ENCODE peak calls at places on chromosomes 12 and 14, in seven cellular contexts. O, D, G, Q, S, Y and Z are unnamed samples.

GRCh38 chr14:28057286-28058011 is 709.1 kb upstream of the FOXG1 start:
- DNase-seq in O (no peak), D (no peak), G (no peak), Q (peak), S (no peak), Y (peak), Z (no peak)

GRCh38 chr12:62730649-62731377 is 204.1 kb downstream of the PPM1H start:
- DNase-seq in O (no peak), D (no peak), G (peak), Q (no peak), S (no peak), Y (no peak), Z (no peak)

GRCh38 chr14:30808576-30808975 is 65.8 kb upstream of the COCH start:
- DNase-seq in O (no peak), D (no peak), G (peak), Q (no peak), S (no peak), Y (no peak), Z (no peak)

GRCh38 chr12:111596985-111597730 is 2.0 kb downstream of the ATXN2 start:
- DNase-seq in O (peak), D (peak), G (peak), Q (peak), S (peak), Y (peak), Z (peak)

GRCh38 chr12:88325828-88326214 is 183.7 kb downstream of the TMTC3 start:
- DNase-seq in O (no peak), D (no peak), G (peak), Q (no peak), S (no peak), Y (no peak), Z (no peak)

GRCh38 chr12:121893901-121894540 is 5.4 kb downstream of the PSMD9 start:
- DNase-seq in O (no peak), D (peak), G (peak), Q (peak), S (peak), Y (peak), Z (no peak)

GRCh38 chr14:59869381-59870255 is 958 bp downstream of the RTN1 start:
- DNase-seq in O (no peak), D (peak), G (peak), Q (no peak), S (no peak), Y (no peak), Z (peak)

GRCh38 chr12:108295631-108296030 is 43.5 kb downstream of the CMKLR1 start:
- DNase-seq in O (no peak), D (no peak), G (no peak), Q (no peak), S (no peak), Y (no peak), Z (no peak)

GRCh38 chr12:229441-230191 is 15.7 kb upstream of the SLC6A12 start:
- DNase-seq in O (no peak), D (no peak), G (no peak), Q (no peak), S (no peak), Y (no peak), Z (peak)

GRCh38 chr12:57214398-57214781 is 2.2 kb upstream of the NXPH4 start:
- DNase-seq in O (no peak), D (peak), G (peak), Q (peak), S (peak), Y (peak), Z (peak)

GRCh38 chr12:2743478-2743877 is 51.3 kb upstream of the FKBP4 start:
- DNase-seq in O (no peak), D (no peak), G (no peak), Q (no peak), S (no peak), Y (no peak), Z (no peak)

GRCh38 chr14:104690266-104690711 is 871 bp downstream of the INF2 start:
- DNase-seq in O (no peak), D (no peak), G (peak), Q (no peak), S (no peak), Y (no peak), Z (no peak)

GRCh38 chr12:54126696-54127537 is 61.9 kb downstream of the SMUG1 start:
- DNase-seq in O (no peak), D (peak), G (peak), Q (no peak), S (no peak), Y (peak), Z (peak)

GRCh38 chr14:102088012-102088792 is 1.4 kb upstream of the HSP90AA1 start:
- DNase-seq in O (no peak), D (peak), G (peak), Q (no peak), S (peak), Y (peak), Z (peak)

GRCh38 chr14:55600784-55601561 is 21.0 kb downstream of the KTN1 start:
- DNase-seq in O (no peak), D (no peak), G (peak), Q (no peak), S (no peak), Y (no peak), Z (no peak)

GRCh38 chr12:79884401-79885006 is 50.4 kb downstream of the PPP1R12A start:
- DNase-seq in O (no peak), D (no peak), G (no peak), Q (no peak), S (no peak), Y (no peak), Z (no peak)

GRCh38 chr14:24196071-24197061 is 1.1 kb upstream of the TM9SF1 start:
- DNase-seq in O (no peak), D (peak), G (peak), Q (peak), S (peak), Y (no peak), Z (peak)

GRCh38 chr14:80987235-80988032 is 32.0 kb downstream of the TSHR start:
- DNase-seq in O (peak), D (peak), G (peak), Q (peak), S (peak), Y (peak), Z (peak)

GRCh38 chr14:105193916-105194782 is 13.0 kb upstream of the NUDT14 start:
- DNase-seq in O (no peak), D (no peak), G (peak), Q (no peak), S (peak), Y (peak), Z (no peak)

GRCh38 chr12:93230311-93230689 is 147.4 kb upstream of the NUDT4 start:
- DNase-seq in O (no peak), D (no peak), G (no peak), Q (no peak), S (no peak), Y (no peak), Z (no peak)

GRCh38 chr12:46963977-46964376 is 115.4 kb upstream of the PCED1B start:
- DNase-seq in O (no peak), D (no peak), G (peak), Q (no peak), S (no peak), Y (no peak), Z (no peak)

GRCh38 chr12:128864516-128865186 is 11.4 kb downstream of the GLT1D1 start:
- DNase-seq in O (no peak), D (no peak), G (no peak), Q (no peak), S (no peak), Y (no peak), Z (no peak)

GRCh38 chr14:95705518-95705917 is 8.4 kb downstream of the TCL1A start:
- DNase-seq in O (no peak), D (no peak), G (no peak), Q (no peak), S (no peak), Y (no peak), Z (no peak)

GRCh38 chr12:132660047-132660446 is 27.1 kb downstream of the POLE start:
- DNase-seq in O (no peak), D (no peak), G (no peak), Q (no peak), S (no peak), Y (no peak), Z (no peak)

GRCh38 chr14:96037891-96038557 is 1.1 kb upstream of the C14orf132 start:
- DNase-seq in O (peak), D (peak), G (peak), Q (no peak), S (no peak), Y (no peak), Z (no peak)

GRCh38 chr14:101819251-101819990 is 57.9 kb downstream of the PPP2R5C start:
- DNase-seq in O (no peak), D (no peak), G (no peak), Q (no peak), S (no peak), Y (no peak), Z (no peak)

GRCh38 chr14:54632452-54632851 is 65.5 kb downstream of the SAMD4A start:
- DNase-seq in O (no peak), D (no peak), G (no peak), Q (no peak), S (no peak), Y (no peak), Z (no peak)

GRCh38 chr12:65956056-65956738 is 131.9 kb downstream of the HMGA2 start:
- DNase-seq in O (no peak), D (no peak), G (peak), Q (no peak), S (no peak), Y (no peak), Z (no peak)

GRCh38 chr12:124863409-124864325 is at the start of gene SCARB1:
- DNase-seq in O (peak), D (peak), G (peak), Q (peak), S (peak), Y (peak), Z (peak)

GRCh38 chr14:65846469-65846868 is 433.9 kb downstream of the FUT8 start:
- DNase-seq in O (no peak), D (peak), G (peak), Q (peak), S (no peak), Y (no peak), Z (no peak)

GRCh38 chr12:92357584-92358261 is 212.1 kb upstream of the BTG1 start:
- DNase-seq in O (no peak), D (no peak), G (no peak), Q (no peak), S (no peak), Y (no peak), Z (no peak)

GRCh38 chr12:31578632-31579031 is 12.3 kb downstream of the DENND5B start:
- DNase-seq in O (no peak), D (no peak), G (peak), Q (no peak), S (no peak), Y (no peak), Z (no peak)

GRCh38 chr12:75717902-75718301 is 206.5 kb upstream of the KRR1 start:
- DNase-seq in O (no peak), D (no peak), G (no peak), Q (no peak), S (no peak), Y (no peak), Z (no peak)

GRCh38 chr14:52188381-52188780 is 79.1 kb upstream of the PTGDR start:
- DNase-seq in O (no peak), D (no peak), G (no peak), Q (no peak), S (no peak), Y (no peak), Z (no peak)

GRCh38 chr14:69685716-69686115 is 74.3 kb downstream of the SUSD6 start:
- DNase-seq in O (no peak), D (no peak), G (peak), Q (no peak), S (no peak), Y (peak), Z (no peak)

GRCh38 chr12:131854861-131855476 is 26.8 kb downstream of the MMP17 start:
- DNase-seq in O (no peak), D (no peak), G (no peak), Q (no peak), S (no peak), Y (no peak), Z (no peak)

GRCh38 chr14:70884595-70885342 is 22.5 kb upstream of the PCNX1 start:
- DNase-seq in O (no peak), D (no peak), G (no peak), Q (no peak), S (no peak), Y (no peak), Z (no peak)

GRCh38 chr12:15756822-15757221 is 32.4 kb downstream of the EPS8 start:
- DNase-seq in O (no peak), D (no peak), G (peak), Q (no peak), S (no peak), Y (no peak), Z (no peak)

GRCh38 chr14:99395904-99396530 is 84.6 kb downstream of the SETD3 start:
- DNase-seq in O (peak), D (no peak), G (peak), Q (no peak), S (no peak), Y (no peak), Z (no peak)

GRCh38 chr14:64209428-64210165 is 84.6 kb downstream of the ESR2 start:
- DNase-seq in O (no peak), D (no peak), G (peak), Q (no peak), S (no peak), Y (no peak), Z (no peak)
- TF ChIP-seq EZH2phosphoT487 in O (no peak), D (no peak), G (no peak), Q (no peak), S (no peak), Y (no peak), Z (no peak)

GRCh38 chr12:52057614-52057939 is 6.3 kb downstream of the NR4A1 start:
- DNase-seq in O (no peak), D (no peak), G (no peak), Q (no peak), S (no peak), Y (no peak), Z (no peak)

GRCh38 chr12:52057958-52058576 is 6.8 kb downstream of the NR4A1 start:
- DNase-seq in O (no peak), D (no peak), G (no peak), Q (no peak), S (no peak), Y (no peak), Z (no peak)

GRCh38 chr12:52055781-52056711 is 4.8 kb downstream of the NR4A1 start:
- DNase-seq in O (no peak), D (no peak), G (no peak), Q (no peak), S (no peak), Y (peak), Z (no peak)

GRCh38 chr12:52058631-52059324 is 7.5 kb downstream of the NR4A1 start:
- DNase-seq in O (no peak), D (no peak), G (no peak), Q (no peak), S (no peak), Y (peak), Z (no peak)

GRCh38 chr12:52056801-52057613 is 5.8 kb downstream of the NR4A1 start:
- DNase-seq in O (no peak), D (no peak), G (peak), Q (no peak), S (no peak), Y (peak), Z (no peak)
- TF ChIP-seq EZH2phosphoT487 in O (no peak), D (no peak), G (no peak), Q (no peak), S (no peak), Y (no peak), Z (no peak)

DNA sequence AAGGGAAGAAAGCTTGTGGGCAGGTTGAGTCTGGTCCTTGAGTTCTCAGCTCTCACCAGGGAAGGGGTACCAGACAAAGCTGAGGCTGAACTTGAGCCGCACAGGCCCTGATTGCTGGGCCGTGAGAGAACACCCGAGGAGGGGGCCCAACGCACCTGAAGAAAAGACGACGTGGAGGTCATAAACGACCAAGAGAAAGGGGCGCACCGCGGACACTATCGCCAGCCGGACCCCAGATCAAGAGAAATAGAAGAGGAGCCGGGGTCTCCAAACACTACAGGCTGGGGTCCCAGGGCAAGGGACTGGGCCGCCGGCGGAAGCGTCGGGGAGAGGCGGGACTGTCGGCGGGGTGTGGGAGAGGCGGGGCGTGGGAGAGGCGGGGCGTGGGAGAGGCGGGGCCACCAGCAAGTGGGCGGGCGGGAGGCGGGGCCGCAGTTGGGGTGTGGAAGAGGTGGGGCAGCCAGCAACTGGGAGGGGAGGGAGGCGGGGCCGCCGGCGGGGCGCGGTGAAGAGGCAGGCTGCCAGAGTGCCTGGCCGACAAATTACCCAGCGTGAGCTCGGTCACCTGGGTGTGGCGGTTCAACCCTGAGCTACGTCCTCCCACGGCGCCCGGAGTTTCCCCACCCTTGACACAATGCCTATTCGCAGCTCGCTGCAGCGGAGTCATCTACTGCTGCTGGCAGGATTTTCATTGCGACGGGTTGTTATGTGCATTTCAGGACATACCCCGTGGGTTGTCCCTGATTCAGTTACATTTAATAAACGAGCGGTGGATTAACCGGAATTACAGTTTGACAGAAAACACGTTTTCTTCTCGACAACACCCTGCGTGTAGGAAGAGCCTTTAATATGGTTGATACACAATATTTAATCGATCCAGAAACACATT is 15.5 kb upstream of the NEMF start:
- DNase-seq in O (peak), D (peak), G (peak), Q (peak), S (peak), Y (peak), Z (peak)
- TF ChIP-seq EZH2phosphoT487 in O (no peak), D (no peak), G (no peak), Q (no peak), S (no peak), Y (no peak), Z (no peak)

GRCh38 chr12:84950971-84951546 is 38.5 kb upstream of the SLC6A15 start:
- DNase-seq in O (no peak), D (no peak), G (no peak), Q (no peak), S (no peak), Y (no peak), Z (no peak)

GRCh38 chr12:84955298-84955697 is 42.7 kb upstream of the SLC6A15 start:
- DNase-seq in O (no peak), D (no peak), G (peak), Q (no peak), S (no peak), Y (no peak), Z (no peak)

GRCh38 chr12:84954415-84954814 is 41.8 kb upstream of the SLC6A15 start:
- DNase-seq in O (no peak), D (no peak), G (no peak), Q (no peak), S (no peak), Y (no peak), Z (no peak)
- TF ChIP-seq EZH2phosphoT487 in O (no peak), D (no peak), G (no peak), Q (no peak), S (no peak), Y (no peak), Z (no peak)

DNA sequence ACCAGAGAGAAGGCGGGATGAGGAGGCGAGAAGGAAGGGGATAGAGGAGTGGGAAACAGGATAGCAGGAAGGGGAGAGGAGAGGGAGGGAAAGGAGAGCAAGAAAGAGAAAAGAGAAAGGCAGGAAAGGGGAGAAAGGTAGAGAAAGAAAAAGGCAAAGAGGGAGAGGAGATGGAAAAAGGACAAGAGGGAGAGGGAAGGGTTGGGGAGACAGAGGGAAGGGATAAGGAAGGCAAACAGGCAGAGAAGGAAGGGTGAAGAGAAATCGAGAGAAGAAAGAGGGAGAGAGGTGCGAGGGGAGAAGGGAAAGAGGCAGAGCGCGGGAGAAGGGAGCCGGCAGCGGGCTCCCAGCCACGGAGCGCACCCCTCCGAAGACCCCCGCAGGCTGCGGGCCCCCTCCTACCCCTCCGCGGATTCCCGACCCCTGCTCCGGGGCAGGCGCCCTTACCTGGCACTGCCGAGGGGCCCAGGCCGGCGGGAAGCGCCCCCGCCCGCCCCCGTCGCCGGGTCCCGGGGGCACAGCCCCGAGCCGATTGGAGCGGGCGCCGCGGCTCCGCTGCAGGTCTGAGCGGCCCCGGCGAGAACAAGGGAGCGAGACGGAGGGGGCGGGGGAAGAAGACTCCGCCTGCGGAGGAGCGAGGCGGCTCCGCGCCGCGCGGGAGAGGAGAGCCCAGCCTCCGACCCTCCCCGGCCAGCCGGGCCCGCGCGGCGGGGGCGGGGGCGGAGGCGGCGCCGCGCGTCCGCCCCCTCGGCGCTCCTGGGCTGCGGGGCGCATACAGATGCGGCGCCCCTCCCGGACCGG is at the start of gene CDH24:
- DNase-seq in O (no peak), D (peak), G (peak), Q (peak), S (peak), Y (peak), Z (peak)
- TF ChIP-seq EZH2phosphoT487 in O (no peak), D (no peak), G (no peak), Q (no peak), S (no peak), Y (no peak), Z (no peak)

GRCh38 chr12:105823810-105824209 is 314.9 kb downstream of the NUAK1 start:
- DNase-seq in O (no peak), D (no peak), G (no peak), Q (no peak), S (no peak), Y (no peak), Z (no peak)

GRCh38 chr12:105825141-105825540 is 313.6 kb downstream of the NUAK1 start:
- DNase-seq in O (no peak), D (no peak), G (no peak), Q (no peak), S (no peak), Y (no peak), Z (no peak)

GRCh38 chr12:105822131-105823103 is 316.3 kb downstream of the NUAK1 start:
- DNase-seq in O (no peak), D (no peak), G (peak), Q (no peak), S (no peak), Y (no peak), Z (no peak)

DNA sequence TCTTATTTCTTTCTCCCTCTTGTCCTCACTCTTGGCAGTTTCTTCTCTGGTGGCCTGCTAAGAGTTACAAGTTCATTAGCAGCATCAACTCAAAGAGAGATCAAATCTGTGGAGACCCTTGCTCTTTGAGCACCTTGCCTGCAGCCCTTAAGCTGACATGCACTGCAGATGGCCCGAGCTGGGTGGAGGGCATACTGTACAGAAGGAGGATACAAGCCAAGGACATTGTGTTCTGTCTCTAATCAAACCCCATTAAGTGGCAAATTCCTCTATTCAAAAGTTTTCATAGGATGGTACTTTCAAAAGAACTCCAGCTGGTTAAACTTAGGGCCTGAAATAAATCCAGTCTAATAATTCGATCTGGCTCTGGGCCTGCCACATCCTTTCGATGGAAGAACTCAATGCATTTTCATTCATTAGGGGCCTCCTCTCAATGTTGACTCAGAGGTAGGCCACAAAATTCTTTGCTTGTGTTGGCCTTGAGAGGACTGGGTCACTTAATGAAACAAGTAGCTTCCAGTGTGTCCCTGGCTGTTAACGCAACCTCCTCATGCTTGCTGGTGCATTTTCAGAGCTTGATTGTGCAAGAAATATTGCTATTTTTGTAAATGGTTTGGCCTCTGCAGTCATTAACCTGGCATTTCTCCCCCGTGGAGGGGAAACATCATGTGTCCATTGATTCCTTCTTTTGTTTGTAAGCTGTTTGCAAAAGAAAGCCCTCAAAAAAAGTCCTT is 318.2 kb downstream of the NUAK1 start:
- DNase-seq in O (no peak), D (peak), G (peak), Q (no peak), S (no peak), Y (no peak), Z (peak)
- TF ChIP-seq EZH2phosphoT487 in O (no peak), D (no peak), G (no peak), Q (no peak), S (no peak), Y (no peak), Z (no peak)